ENCODE peak calls at places on chromosomes 1 and 21, in eight cellular contexts. K, O, H, T, W, Y, M and N are unnamed samples.

GRCh38 chr1:40897499-40897898 is 35.3 kb upstream of the CITED4 start:
- DNase-seq in K (peak), O (no peak), H (no peak), T (no peak), W (no peak), Y (no peak), M (peak), N (no peak)

GRCh38 chr1:16915627-16915973 is 6.1 kb upstream of the CROCC start:
- DNase-seq in K (no peak), O (no peak), H (no peak), T (no peak), W (no peak), Y (no peak), M (no peak), N (no peak)

GRCh38 chr1:9322845-9323244 is 30.2 kb downstream of the SPSB1 start:
- DNase-seq in K (no peak), O (no peak), H (no peak), T (no peak), W (peak), Y (no peak), M (no peak), N (peak)

GRCh38 chr1:156281281-156282142 is 1.1 kb downstream of the SMG5 start:
- DNase-seq in K (peak), O (no peak), H (no peak), T (no peak), W (peak), Y (no peak), M (peak), N (no peak)

GRCh38 chr1:78526496-78526895 is 35.7 kb downstream of the PTGFR start:
- DNase-seq in K (no peak), O (no peak), H (no peak), T (no peak), W (no peak), Y (no peak), M (no peak), N (no peak)

GRCh38 chr21:43211085-43212071 is 42.6 kb downstream of the CRYAA start:
- DNase-seq in K (peak), O (peak), H (no peak), T (no peak), W (peak), Y (no peak), M (no peak), N (peak)

GRCh38 chr1:156445789-156446263 is 54.7 kb downstream of the MEF2D start:
- DNase-seq in K (peak), O (peak), H (peak), T (peak), W (peak), Y (peak), M (peak), N (peak)

GRCh38 chr1:205488074-205488723 is 16.3 kb upstream of the CDK18 start:
- DNase-seq in K (peak), O (no peak), H (peak), T (peak), W (peak), Y (peak), M (peak), N (no peak)

GRCh38 chr1:117161887-117162286 is 40.3 kb upstream of the TRIM45 start:
- DNase-seq in K (peak), O (no peak), H (peak), T (no peak), W (no peak), Y (no peak), M (no peak), N (no peak)

GRCh38 chr1:200269256-200269655 is 140.6 kb downstream of the ZNF281 start:
- DNase-seq in K (no peak), O (no peak), H (no peak), T (no peak), W (no peak), Y (no peak), M (no peak), N (no peak)

GRCh38 chr21:31559368-31560119 is 99.9 kb upstream of the SOD1 start:
- DNase-seq in K (peak), O (peak), H (peak), T (peak), W (peak), Y (peak), M (peak), N (peak)

GRCh38 chr1:98677288-98677687 is 15.8 kb downstream of the SNX7 start:
- DNase-seq in K (no peak), O (no peak), H (no peak), T (peak), W (no peak), Y (peak), M (peak), N (no peak)

GRCh38 chr1:183038913-183039312 is 15.7 kb downstream of the LAMC1 start:
- DNase-seq in K (no peak), O (no peak), H (no peak), T (no peak), W (no peak), Y (no peak), M (no peak), N (no peak)

GRCh38 chr1:209183195-209183594 is 400.3 kb upstream of the CAMK1G start:
- DNase-seq in K (no peak), O (no peak), H (no peak), T (no peak), W (no peak), Y (no peak), M (no peak), N (no peak)

GRCh38 chr1:19454265-19455198 is 30.8 kb downstream of the CAPZB start:
- DNase-seq in K (no peak), O (no peak), H (no peak), T (no peak), W (no peak), Y (no peak), M (no peak), N (no peak)

GRCh38 chr1:226121587-226122400 is 59.3 kb downstream of the H3-3A start:
- DNase-seq in K (peak), O (no peak), H (peak), T (no peak), W (peak), Y (no peak), M (peak), N (peak)

GRCh38 chr1:18651727-18652126 is 21.1 kb downstream of the PAX7 start:
- DNase-seq in K (no peak), O (no peak), H (no peak), T (no peak), W (peak), Y (no peak), M (no peak), N (no peak)

GRCh38 chr21:27298465-27298864 is 331.6 kb upstream of the ADAMTS5 start:
- DNase-seq in K (no peak), O (no peak), H (no peak), T (no peak), W (no peak), Y (no peak), M (no peak), N (no peak)

GRCh38 chr1:3066250-3066711 is 2.7 kb upstream of the PRDM16 start:
- DNase-seq in K (no peak), O (no peak), H (no peak), T (no peak), W (peak), Y (no peak), M (no peak), N (peak)

GRCh38 chr1:178938281-178938958 is 67.5 kb upstream of the ANGPTL1 start:
- DNase-seq in K (no peak), O (no peak), H (no peak), T (no peak), W (peak), Y (no peak), M (peak), N (no peak)

GRCh38 chr1:113870778-113871177 is 734 bp downstream of the PTPN22 start:
- DNase-seq in K (no peak), O (no peak), H (no peak), T (no peak), W (no peak), Y (no peak), M (no peak), N (no peak)

GRCh38 chr1:230067871-230068814 is 1.1 kb downstream of the GALNT2 start:
- DNase-seq in K (peak), O (no peak), H (peak), T (no peak), W (peak), Y (no peak), M (no peak), N (peak)

GRCh38 chr1:226882631-226883409 is 12.4 kb downstream of the PSEN2 start:
- DNase-seq in K (no peak), O (no peak), H (no peak), T (no peak), W (no peak), Y (no peak), M (no peak), N (no peak)